ENCODE peak calls at places on chromosome 19, in nine cellular contexts. B, C, U, V, Q, A, T, M and Y are unnamed samples.
A peak's percentile ranks its signal among the peaks of the same experiment; 100 is the strongest.

GRCh38 chr19:3057275-3057714 is 5.0 kb downstream of the TLE5 start:
- DNase-seq in M (no peak), A (no peak), C (no peak), T (no peak), Q (peak; percentile 76), B (no peak), V (no peak), U (no peak), Y (no peak)

GRCh38 chr19:42252365-42253244 is 2.3 kb downstream of the ERF start:
- DNase-seq in C (no peak), T (no peak), A (peak; percentile 53), V (no peak), U (no peak), M (no peak), Q (peak; percentile 84), B (no peak), Y (peak; percentile 56)

GRCh38 chr19:36420961-36421748 is 2.7 kb upstream of the ZFP82 start:
- DNase-seq in T (no peak), C (no peak), V (no peak), B (no peak), M (no peak), U (no peak), Q (peak; percentile 28), A (peak; percentile 71), Y (no peak)

GRCh38 chr19:39524495-39524894 is 8.2 kb downstream of the EID2B start:
- DNase-seq in Q (no peak), M (no peak), B (no peak), A (no peak), U (no peak), T (no peak), V (no peak), C (peak; percentile 50), Y (no peak)

GRCh38 chr19:55350620-55351315 is 3.8 kb downstream of the COX6B2 start:
- DNase-seq in U (no peak), V (no peak), B (no peak), A (no peak), T (no peak), C (no peak), Q (no peak), M (no peak), Y (no peak)

GRCh38 chr19:46447824-46448223 is 19.1 kb upstream of the PNMA8C start:
- DNase-seq in V (no peak), B (no peak), C (no peak), M (no peak), A (no peak), U (no peak), T (no peak), Q (no peak), Y (no peak)

GRCh38 chr19:39890755-39891551 is 43.5 kb downstream of the FCGBP start:
- DNase-seq in M (no peak), Q (no peak), C (no peak), U (no peak), T (no peak), A (no peak), B (no peak), V (no peak), Y (no peak)

GRCh38 chr19:9848060-9848459 is 12.9 kb downstream of the PIN1 start:
- DNase-seq in A (peak; percentile 81), B (peak; percentile 54), V (no peak), C (no peak), T (no peak), M (no peak), Q (peak; percentile 14), U (no peak), Y (no peak)

GRCh38 chr19:41753159-41753558 is 2.2 kb upstream of the CEACAM6 start:
- DNase-seq in U (no peak), M (peak; percentile 9), V (no peak), Q (peak; percentile 18), C (peak; percentile 6), T (peak; percentile 64), A (peak; percentile 46), B (peak; percentile 63), Y (peak; percentile 76)

GRCh38 chr19:13117176-13117771 is 734 bp upstream of the TRMT1 start:
- DNase-seq in Q (no peak), B (no peak), A (no peak), U (no peak), V (no peak), T (no peak), C (no peak), M (no peak), Y (no peak)

GRCh38 chr19:3565177-3565576 is 7.6 kb upstream of the HMG20B start:
- DNase-seq in M (no peak), T (no peak), B (no peak), V (no peak), C (peak; percentile 46), Q (no peak), U (no peak), A (no peak), Y (no peak)

GRCh38 chr19:19655051-19655594 is 8.4 kb downstream of the ATP13A1 start:
- DNase-seq in A (peak; percentile 19), U (no peak), B (no peak), V (no peak), Q (no peak), C (no peak), T (no peak), M (no peak), Y (no peak)

GRCh38 chr19:8404391-8405151 is 8.5 kb upstream of the MARCHF2 start:
- DNase-seq in Q (no peak), T (no peak), U (no peak), M (no peak), A (peak; percentile 19), B (no peak), C (no peak), V (no peak), Y (no peak)

GRCh38 chr19:36060430-36060829 is 5.7 kb downstream of the WDR62 start:
- DNase-seq in U (no peak), A (peak; percentile 61), T (no peak), B (peak; percentile 65), C (no peak), V (peak; percentile 10), M (no peak), Q (peak; percentile 82), Y (peak; percentile 11)

GRCh38 chr19:50510700-50511068 is 307 bp downstream of the JOSD2 start:
- DNase-seq in B (no peak), U (no peak), C (no peak), T (no peak), M (no peak), V (no peak), A (no peak), Q (no peak), Y (no peak)

GRCh38 chr19:23439623-23440022 is 44.4 kb upstream of the ZNF91 start:
- DNase-seq in C (no peak), Q (no peak), A (no peak), U (no peak), M (no peak), V (no peak), B (no peak), T (no peak), Y (no peak)

GRCh38 chr19:16073481-16073880 is 2.8 kb upstream of the TPM4 start:
- DNase-seq in V (no peak), C (no peak), B (no peak), T (no peak), A (no peak), M (no peak), U (no peak), Q (no peak), Y (no peak)

GRCh38 chr19:13881692-13882418 is 4.9 kb downstream of the NANOS3 start:
- DNase-seq in Q (peak; percentile 35), B (peak; percentile 60), A (no peak), U (no peak), C (no peak), T (no peak), V (no peak), M (no peak), Y (peak; percentile 57)

GRCh38 chr19:29743681-29744080 is 28.6 kb upstream of the C19orf12 start:
- DNase-seq in C (no peak), M (no peak), T (no peak), A (no peak), U (no peak), V (no peak), Q (no peak), B (no peak), Y (no peak)

GRCh38 chr19:45999653-46000121 is 4.4 kb downstream of the CCDC61 start:
- DNase-seq in M (no peak), V (no peak), U (no peak), T (no peak), A (peak; percentile 86), B (no peak), Q (peak; percentile 62), C (no peak), Y (no peak)

GRCh38 chr19:6087074-6087506 is 23.2 kb downstream of the RFX2 start:
- DNase-seq in M (peak; percentile 32), U (no peak), V (no peak), Q (no peak), B (peak; percentile 74), C (peak; percentile 75), A (peak; percentile 46), T (no peak), Y (no peak)

GRCh38 chr19:40321076-40321475 is 27.1 kb downstream of the C19orf47 start:
- DNase-seq in Q (no peak), C (no peak), V (no peak), B (no peak), A (no peak), M (no peak), U (no peak), T (no peak), Y (no peak)

GRCh38 chr19:44796701-44797115 is 12.2 kb upstream of the BCAM start:
- DNase-seq in Q (peak; percentile 7), A (no peak), C (peak; percentile 96), U (no peak), V (no peak), B (no peak), M (peak; percentile 11), T (no peak), Y (no peak)

GRCh38 chr19:33449799-33450198 is 71.8 kb downstream of the PEPD start:
- DNase-seq in Q (no peak), B (no peak), V (no peak), U (no peak), T (no peak), M (no peak), C (no peak), A (no peak), Y (no peak)

GRCh38 chr19:56015756-56016155 is 29.2 kb downstream of the NLRP5 start:
- DNase-seq in T (no peak), B (no peak), M (peak; percentile 2), V (no peak), A (no peak), U (no peak), C (peak; percentile 16), Q (no peak), Y (no peak)

GRCh38 chr19:32908641-32909190 is 39.1 kb upstream of the SLC7A9 start:
- DNase-seq in U (no peak), T (no peak), Q (no peak), V (no peak), M (no peak), B (no peak), C (no peak), A (no peak), Y (no peak)

GRCh38 chr19:46660008-46660517 is 919 bp downstream of the DACT3 start:
- DNase-seq in U (no peak), V (no peak), Q (peak; percentile 45), B (no peak), M (no peak), T (no peak), A (peak; percentile 81), C (no peak), Y (no peak)

GRCh38 chr19:42488783-42489521 is 39.3 kb downstream of the CEACAM1 start:
- DNase-seq in U (no peak), T (no peak), B (no peak), M (no peak), V (no peak), C (peak; percentile 100), Q (no peak), A (no peak), Y (no peak)

GRCh38 chr19:8457209-8457608 is 12.4 kb downstream of the HNRNPM start:
- DNase-seq in A (no peak), C (no peak), T (no peak), B (no peak), M (no peak), V (no peak), Q (no peak), U (no peak), Y (no peak)

GRCh38 chr19:45149129-45149528 is 11.7 kb downstream of the NKPD1 start:
- DNase-seq in M (no peak), U (no peak), T (no peak), A (no peak), V (no peak), B (no peak), Q (no peak), C (no peak), Y (no peak)

GRCh38 chr19:2986951-2987491 is 9.7 kb downstream of the TLE6 start:
- DNase-seq in B (no peak), M (no peak), Q (no peak), A (peak; percentile 88), C (no peak), U (no peak), T (no peak), V (no peak), Y (no peak)